ENCODE peak calls at places on chromosomes 13 and 19, in eight cellular contexts. O, R, G, B, P, N, U and S are unnamed samples.

GRCh38 chr13:37681295-37682032 is 82.9 kb upstream of the POSTN start:
- DNase-seq in O (no peak), R (peak; percentile 95), G (no peak), B (no peak), P (no peak), N (no peak), U (no peak), S (peak; percentile 95)

GRCh38 chr19:45769821-45770191 is 754 bp upstream of the SIX5 start:
- DNase-seq in O (no peak), R (peak; percentile 54), G (no peak), B (peak; percentile 70), P (peak; percentile 52), N (peak; percentile 79), U (peak; percentile 53), S (peak; percentile 52)

GRCh38 chr13:58144616-58145015 is 513.1 kb downstream of the PCDH17 start:
- DNase-seq in O (no peak), R (no peak), G (no peak), B (no peak), P (no peak), N (no peak), U (no peak), S (no peak)

GRCh38 chr19:48630289-48631036 is 6.7 kb downstream of the DBP start:
- DNase-seq in O (no peak), R (peak; percentile 46), G (no peak), B (no peak), P (no peak), N (peak; percentile 91), U (no peak), S (peak; percentile 80)

GRCh38 chr19:46608178-46608577 is 7.0 kb downstream of the CALM3 start:
- DNase-seq in O (no peak), R (no peak), G (no peak), B (no peak), P (no peak), N (no peak), U (no peak), S (no peak)

GRCh38 chr13:23674795-23675640 is 104.8 kb downstream of the TNFRSF19 start:
- DNase-seq in O (no peak), R (peak; percentile 85), G (no peak), B (peak; percentile 8), P (no peak), N (peak; percentile 96), U (no peak), S (peak; percentile 83)

GRCh38 chr13:52868190-52868589 is 19.8 kb upstream of the PCDH8 start:
- DNase-seq in O (no peak), R (no peak), G (no peak), B (no peak), P (no peak), N (no peak), U (no peak), S (no peak)

GRCh38 chr19:18644144-18645034 is 7.6 kb downstream of the KLHL26 start:
- DNase-seq in O (no peak), R (no peak), G (no peak), B (no peak), P (no peak), N (peak; percentile 24), U (no peak), S (no peak)

GRCh38 chr19:46766569-46767317 is 20.5 kb upstream of the STRN4 start:
- DNase-seq in O (peak; percentile 26), R (peak; percentile 34), G (no peak), B (peak; percentile 79), P (peak; percentile 53), N (peak; percentile 75), U (peak; percentile 53), S (no peak)

GRCh38 chr13:60661514-60661913 is 264.5 kb downstream of the TDRD3 start:
- DNase-seq in O (no peak), R (no peak), G (no peak), B (no peak), P (no peak), N (no peak), U (no peak), S (no peak)

GRCh38 chr13:79659161-79659560 is 178.2 kb downstream of the NDFIP2 start:
- DNase-seq in O (no peak), R (peak; percentile 29), G (no peak), B (no peak), P (no peak), N (no peak), U (no peak), S (peak; percentile 87)

GRCh38 chr13:41402695-41403511 is 54.4 kb upstream of the RGCC start:
- DNase-seq in O (no peak), R (no peak), G (no peak), B (no peak), P (no peak), N (no peak), U (no peak), S (no peak)

GRCh38 chr19:40341601-40342482 is 6.4 kb downstream of the C19orf47 start:
- DNase-seq in O (no peak), R (no peak), G (no peak), B (no peak), P (no peak), N (no peak), U (no peak), S (no peak)

GRCh38 chr19:16376649-16377048 is 52.0 kb downstream of the KLF2 start:
- DNase-seq in O (no peak), R (no peak), G (no peak), B (peak; percentile 60), P (peak; percentile 40), N (peak; percentile 25), U (peak; percentile 39), S (no peak)